ENCODE peak calls at places on chromosomes 16 and 17, in seven cellular contexts. One of them, this sample, is unnamed.
A peak's percentile ranks its signal among the peaks of the same experiment; 100 is the strongest.

GRCh38 chr16:79602615-79603014 is 2.1 kb upstream of the MAF start:
- ATAC-seq in stimulated activated effector memory CD8-positive, alpha-beta T cell treated with anti-CD3 and anti-CD28 coated beads, Interleukin-12 subunit alpha, Interleukin-12 subunit beta, amount 100 ng/mL, for 72 hours: peak; percentile 48
- ATAC-seq in pancreas: no peak
- ATAC-seq in mucosa of descending colon: no peak
- ATAC-seq in naive thymus-derived CD4-positive, alpha-beta T cell: no peak
- ATAC-seq in heart right ventricle: no peak
- ATAC-seq in right cardiac atrium: no peak
- ATAC-seq in this sample: no peak

GRCh38 chr16:84737658-84738057 is 37.9 kb downstream of the USP10 start:
- ATAC-seq in mucosa of descending colon: peak; percentile 79
- ATAC-seq in naive thymus-derived CD4-positive, alpha-beta T cell: no peak
- ATAC-seq in stimulated activated effector memory CD8-positive, alpha-beta T cell treated with anti-CD3 and anti-CD28 coated beads, Interleukin-12 subunit alpha, Interleukin-12 subunit beta, amount 100 ng/mL, for 72 hours: no peak
- ATAC-seq in heart right ventricle: no peak
- ATAC-seq in pancreas: peak; percentile 71
- ATAC-seq in right cardiac atrium: peak; percentile 32
- ATAC-seq in this sample: no peak

GRCh38 chr16:50153648-50154368 is 702 bp downstream of the TENT4B start:
- ATAC-seq in heart right ventricle: no peak
- ATAC-seq in stimulated activated effector memory CD8-positive, alpha-beta T cell treated with anti-CD3 and anti-CD28 coated beads, Interleukin-12 subunit alpha, Interleukin-12 subunit beta, amount 100 ng/mL, for 72 hours: peak; percentile 27
- ATAC-seq in pancreas: no peak
- ATAC-seq in naive thymus-derived CD4-positive, alpha-beta T cell: no peak
- ATAC-seq in mucosa of descending colon: peak; percentile 3
- ATAC-seq in right cardiac atrium: no peak
- ATAC-seq in this sample: no peak

GRCh38 chr17:57311281-57312216 is 55.2 kb downstream of the MSI2 start:
- ATAC-seq in heart right ventricle: no peak
- ATAC-seq in pancreas: no peak
- ATAC-seq in mucosa of descending colon: peak; percentile 85
- ATAC-seq in right cardiac atrium: no peak
- ATAC-seq in stimulated activated effector memory CD8-positive, alpha-beta T cell treated with anti-CD3 and anti-CD28 coated beads, Interleukin-12 subunit alpha, Interleukin-12 subunit beta, amount 100 ng/mL, for 72 hours: no peak
- ATAC-seq in naive thymus-derived CD4-positive, alpha-beta T cell: no peak
- ATAC-seq in this sample: no peak

GRCh38 chr17:67474081-67474661 is 97.1 kb downstream of the PITPNC1 start:
- ATAC-seq in pancreas: no peak
- ATAC-seq in right cardiac atrium: peak; percentile 84
- ATAC-seq in stimulated activated effector memory CD8-positive, alpha-beta T cell treated with anti-CD3 and anti-CD28 coated beads, Interleukin-12 subunit alpha, Interleukin-12 subunit beta, amount 100 ng/mL, for 72 hours: no peak
- ATAC-seq in mucosa of descending colon: no peak
- ATAC-seq in heart right ventricle: peak; percentile 76
- ATAC-seq in naive thymus-derived CD4-positive, alpha-beta T cell: no peak
- ATAC-seq in this sample: peak; percentile 80

GRCh38 chr17:72699566-72699965 is 392.9 kb downstream of the SLC39A11 start:
- ATAC-seq in mucosa of descending colon: no peak
- ATAC-seq in heart right ventricle: no peak
- ATAC-seq in stimulated activated effector memory CD8-positive, alpha-beta T cell treated with anti-CD3 and anti-CD28 coated beads, Interleukin-12 subunit alpha, Interleukin-12 subunit beta, amount 100 ng/mL, for 72 hours: no peak
- ATAC-seq in right cardiac atrium: peak; percentile 80
- ATAC-seq in pancreas: no peak
- ATAC-seq in naive thymus-derived CD4-positive, alpha-beta T cell: no peak
- ATAC-seq in this sample: no peak

GRCh38 chr17:34755981-34756669 is 176.7 kb downstream of the TMEM132E start:
- ATAC-seq in pancreas: no peak
- ATAC-seq in right cardiac atrium: no peak
- ATAC-seq in heart right ventricle: no peak
- ATAC-seq in stimulated activated effector memory CD8-positive, alpha-beta T cell treated with anti-CD3 and anti-CD28 coated beads, Interleukin-12 subunit alpha, Interleukin-12 subunit beta, amount 100 ng/mL, for 72 hours: no peak
- ATAC-seq in naive thymus-derived CD4-positive, alpha-beta T cell: no peak
- ATAC-seq in mucosa of descending colon: no peak
- ATAC-seq in this sample: no peak

GRCh38 chr16:13543850-13544249 is 376.1 kb upstream of the ERCC4 start:
- ATAC-seq in pancreas: no peak
- ATAC-seq in mucosa of descending colon: no peak
- ATAC-seq in naive thymus-derived CD4-positive, alpha-beta T cell: no peak
- ATAC-seq in heart right ventricle: no peak
- ATAC-seq in right cardiac atrium: no peak
- ATAC-seq in stimulated activated effector memory CD8-positive, alpha-beta T cell treated with anti-CD3 and anti-CD28 coated beads, Interleukin-12 subunit alpha, Interleukin-12 subunit beta, amount 100 ng/mL, for 72 hours: no peak
- ATAC-seq in this sample: no peak

GRCh38 chr17:77749316-77749715 is 209.2 kb upstream of the TNRC6C start:
- ATAC-seq in mucosa of descending colon: no peak
- ATAC-seq in pancreas: no peak
- ATAC-seq in heart right ventricle: no peak
- ATAC-seq in right cardiac atrium: no peak
- ATAC-seq in naive thymus-derived CD4-positive, alpha-beta T cell: no peak
- ATAC-seq in stimulated activated effector memory CD8-positive, alpha-beta T cell treated with anti-CD3 and anti-CD28 coated beads, Interleukin-12 subunit alpha, Interleukin-12 subunit beta, amount 100 ng/mL, for 72 hours: no peak
- ATAC-seq in this sample: no peak

GRCh38 chr17:75064867-75065561 is 18.0 kb downstream of the KCTD2 start:
- ATAC-seq in right cardiac atrium: no peak
- ATAC-seq in heart right ventricle: no peak
- ATAC-seq in naive thymus-derived CD4-positive, alpha-beta T cell: no peak
- ATAC-seq in mucosa of descending colon: no peak
- ATAC-seq in stimulated activated effector memory CD8-positive, alpha-beta T cell treated with anti-CD3 and anti-CD28 coated beads, Interleukin-12 subunit alpha, Interleukin-12 subunit beta, amount 100 ng/mL, for 72 hours: no peak
- ATAC-seq in pancreas: no peak
- ATAC-seq in this sample: no peak

GRCh38 chr16:19375561-19376158 is 42.0 kb upstream of the TMC5 start:
- ATAC-seq in naive thymus-derived CD4-positive, alpha-beta T cell: peak; percentile 45
- ATAC-seq in stimulated activated effector memory CD8-positive, alpha-beta T cell treated with anti-CD3 and anti-CD28 coated beads, Interleukin-12 subunit alpha, Interleukin-12 subunit beta, amount 100 ng/mL, for 72 hours: peak; percentile 52
- ATAC-seq in mucosa of descending colon: peak; percentile 72
- ATAC-seq in pancreas: peak; percentile 55
- ATAC-seq in heart right ventricle: no peak
- ATAC-seq in right cardiac atrium: peak; percentile 50
- ATAC-seq in this sample: peak; percentile 57

GRCh38 chr16:85169333-85170065 is 57.2 kb upstream of the CIBAR2 start:
- ATAC-seq in pancreas: no peak
- ATAC-seq in stimulated activated effector memory CD8-positive, alpha-beta T cell treated with anti-CD3 and anti-CD28 coated beads, Interleukin-12 subunit alpha, Interleukin-12 subunit beta, amount 100 ng/mL, for 72 hours: no peak
- ATAC-seq in naive thymus-derived CD4-positive, alpha-beta T cell: no peak
- ATAC-seq in right cardiac atrium: no peak
- ATAC-seq in heart right ventricle: no peak
- ATAC-seq in mucosa of descending colon: no peak
- ATAC-seq in this sample: peak; percentile 50

GRCh38 chr17:21532763-21533385 is 156.7 kb downstream of the KCNJ12 start:
- ATAC-seq in heart right ventricle: no peak
- ATAC-seq in pancreas: no peak
- ATAC-seq in naive thymus-derived CD4-positive, alpha-beta T cell: no peak
- ATAC-seq in right cardiac atrium: no peak
- ATAC-seq in stimulated activated effector memory CD8-positive, alpha-beta T cell treated with anti-CD3 and anti-CD28 coated beads, Interleukin-12 subunit alpha, Interleukin-12 subunit beta, amount 100 ng/mL, for 72 hours: peak; percentile 45
- ATAC-seq in mucosa of descending colon: no peak
- ATAC-seq in this sample: no peak

GRCh38 chr17:64767269-64767997 is 105.3 kb upstream of the SMURF2 start:
- ATAC-seq in right cardiac atrium: no peak
- ATAC-seq in stimulated activated effector memory CD8-positive, alpha-beta T cell treated with anti-CD3 and anti-CD28 coated beads, Interleukin-12 subunit alpha, Interleukin-12 subunit beta, amount 100 ng/mL, for 72 hours: no peak
- ATAC-seq in pancreas: no peak
- ATAC-seq in heart right ventricle: no peak
- ATAC-seq in naive thymus-derived CD4-positive, alpha-beta T cell: no peak
- ATAC-seq in mucosa of descending colon: peak; percentile 26
- ATAC-seq in this sample: no peak

GRCh38 chr17:65593870-65594584 is 32.6 kb upstream of the AXIN2 start:
- ATAC-seq in stimulated activated effector memory CD8-positive, alpha-beta T cell treated with anti-CD3 and anti-CD28 coated beads, Interleukin-12 subunit alpha, Interleukin-12 subunit beta, amount 100 ng/mL, for 72 hours: no peak
- ATAC-seq in pancreas: no peak
- ATAC-seq in right cardiac atrium: no peak
- ATAC-seq in heart right ventricle: no peak
- ATAC-seq in naive thymus-derived CD4-positive, alpha-beta T cell: peak; percentile 44
- ATAC-seq in mucosa of descending colon: no peak
- ATAC-seq in this sample: no peak

GRCh38 chr16:24116371-24116770 is 139.8 kb upstream of the CACNG3 start:
- ATAC-seq in stimulated activated effector memory CD8-positive, alpha-beta T cell treated with anti-CD3 and anti-CD28 coated beads, Interleukin-12 subunit alpha, Interleukin-12 subunit beta, amount 100 ng/mL, for 72 hours: no peak
- ATAC-seq in heart right ventricle: no peak
- ATAC-seq in naive thymus-derived CD4-positive, alpha-beta T cell: no peak
- ATAC-seq in mucosa of descending colon: no peak
- ATAC-seq in pancreas: peak; percentile 38
- ATAC-seq in right cardiac atrium: peak; percentile 72
- ATAC-seq in this sample: no peak

GRCh38 chr17:2412561-2413021 is 11.7 kb upstream of the MNT start:
- ATAC-seq in stimulated activated effector memory CD8-positive, alpha-beta T cell treated with anti-CD3 and anti-CD28 coated beads, Interleukin-12 subunit alpha, Interleukin-12 subunit beta, amount 100 ng/mL, for 72 hours: no peak
- ATAC-seq in mucosa of descending colon: peak; percentile 52
- ATAC-seq in right cardiac atrium: peak; percentile 43
- ATAC-seq in pancreas: peak; percentile 84
- ATAC-seq in naive thymus-derived CD4-positive, alpha-beta T cell: no peak
- ATAC-seq in heart right ventricle: peak; percentile 31
- ATAC-seq in this sample: peak; percentile 42

GRCh38 chr17:74641224-74641948 is 17.8 kb upstream of the CD300E start:
- ATAC-seq in stimulated activated effector memory CD8-positive, alpha-beta T cell treated with anti-CD3 and anti-CD28 coated beads, Interleukin-12 subunit alpha, Interleukin-12 subunit beta, amount 100 ng/mL, for 72 hours: no peak
- ATAC-seq in heart right ventricle: no peak
- ATAC-seq in naive thymus-derived CD4-positive, alpha-beta T cell: peak; percentile 47
- ATAC-seq in mucosa of descending colon: peak; percentile 7
- ATAC-seq in right cardiac atrium: no peak
- ATAC-seq in pancreas: no peak
- ATAC-seq in this sample: no peak

GRCh38 chr16:89595330-89596060 is 17.9 kb upstream of the DPEP1 start:
- ATAC-seq in pancreas: no peak
- ATAC-seq in stimulated activated effector memory CD8-positive, alpha-beta T cell treated with anti-CD3 and anti-CD28 coated beads, Interleukin-12 subunit alpha, Interleukin-12 subunit beta, amount 100 ng/mL, for 72 hours: no peak
- ATAC-seq in right cardiac atrium: no peak
- ATAC-seq in mucosa of descending colon: no peak
- ATAC-seq in heart right ventricle: no peak
- ATAC-seq in naive thymus-derived CD4-positive, alpha-beta T cell: no peak
- ATAC-seq in this sample: no peak

GRCh38 chr17:8448310-8448709 is 12.6 kb downstream of the NDEL1 start:
- ATAC-seq in pancreas: no peak
- ATAC-seq in naive thymus-derived CD4-positive, alpha-beta T cell: peak; percentile 47
- ATAC-seq in heart right ventricle: no peak
- ATAC-seq in mucosa of descending colon: no peak
- ATAC-seq in stimulated activated effector memory CD8-positive, alpha-beta T cell treated with anti-CD3 and anti-CD28 coated beads, Interleukin-12 subunit alpha, Interleukin-12 subunit beta, amount 100 ng/mL, for 72 hours: no peak
- ATAC-seq in right cardiac atrium: no peak
- ATAC-seq in this sample: no peak

GRCh38 chr16:49492090-49492801 is 118.6 kb downstream of the C16orf78 start:
- ATAC-seq in heart right ventricle: peak; percentile 78
- ATAC-seq in stimulated activated effector memory CD8-positive, alpha-beta T cell treated with anti-CD3 and anti-CD28 coated beads, Interleukin-12 subunit alpha, Interleukin-12 subunit beta, amount 100 ng/mL, for 72 hours: peak; percentile 41
- ATAC-seq in naive thymus-derived CD4-positive, alpha-beta T cell: peak; percentile 60
- ATAC-seq in pancreas: peak; percentile 78
- ATAC-seq in right cardiac atrium: peak; percentile 78
- ATAC-seq in mucosa of descending colon: peak; percentile 69
- ATAC-seq in this sample: peak; percentile 73

GRCh38 chr17:75763613-75764416 is 1.2 kb downstream of the GALK1 start:
- ATAC-seq in naive thymus-derived CD4-positive, alpha-beta T cell: no peak
- ATAC-seq in stimulated activated effector memory CD8-positive, alpha-beta T cell treated with anti-CD3 and anti-CD28 coated beads, Interleukin-12 subunit alpha, Interleukin-12 subunit beta, amount 100 ng/mL, for 72 hours: no peak
- ATAC-seq in mucosa of descending colon: peak; percentile 18
- ATAC-seq in pancreas: peak; percentile 2
- ATAC-seq in heart right ventricle: no peak
- ATAC-seq in right cardiac atrium: peak; percentile 3
- ATAC-seq in this sample: no peak

GRCh38 chr16:29720703-29721102 is 25.1 kb downstream of the C16orf54 start:
- ATAC-seq in right cardiac atrium: peak; percentile 68
- ATAC-seq in pancreas: no peak
- ATAC-seq in stimulated activated effector memory CD8-positive, alpha-beta T cell treated with anti-CD3 and anti-CD28 coated beads, Interleukin-12 subunit alpha, Interleukin-12 subunit beta, amount 100 ng/mL, for 72 hours: no peak
- ATAC-seq in naive thymus-derived CD4-positive, alpha-beta T cell: no peak
- ATAC-seq in heart right ventricle: no peak
- ATAC-seq in mucosa of descending colon: no peak
- ATAC-seq in this sample: no peak

GRCh38 chr17:6591599-6592158 is 35.3 kb upstream of the PITPNM3 start:
- ATAC-seq in mucosa of descending colon: peak; percentile 47
- ATAC-seq in pancreas: no peak
- ATAC-seq in stimulated activated effector memory CD8-positive, alpha-beta T cell treated with anti-CD3 and anti-CD28 coated beads, Interleukin-12 subunit alpha, Interleukin-12 subunit beta, amount 100 ng/mL, for 72 hours: no peak
- ATAC-seq in heart right ventricle: no peak
- ATAC-seq in right cardiac atrium: no peak
- ATAC-seq in naive thymus-derived CD4-positive, alpha-beta T cell: no peak
- ATAC-seq in this sample: peak; percentile 66

GRCh38 chr17:75515523-75516254 is at the start of gene CASKIN2:
- ATAC-seq in heart right ventricle: peak; percentile 90
- ATAC-seq in pancreas: peak; percentile 85
- ATAC-seq in naive thymus-derived CD4-positive, alpha-beta T cell: peak; percentile 80
- ATAC-seq in mucosa of descending colon: peak; percentile 84
- ATAC-seq in right cardiac atrium: peak; percentile 94
- ATAC-seq in stimulated activated effector memory CD8-positive, alpha-beta T cell treated with anti-CD3 and anti-CD28 coated beads, Interleukin-12 subunit alpha, Interleukin-12 subunit beta, amount 100 ng/mL, for 72 hours: peak; percentile 69
- ATAC-seq in this sample: peak; percentile 90

GRCh38 chr17:42178817-42179216 is 2.1 kb downstream of the KCNH4 start:
- ATAC-seq in mucosa of descending colon: no peak
- ATAC-seq in pancreas: no peak
- ATAC-seq in stimulated activated effector memory CD8-positive, alpha-beta T cell treated with anti-CD3 and anti-CD28 coated beads, Interleukin-12 subunit alpha, Interleukin-12 subunit beta, amount 100 ng/mL, for 72 hours: peak; percentile 60
- ATAC-seq in heart right ventricle: no peak
- ATAC-seq in right cardiac atrium: no peak
- ATAC-seq in naive thymus-derived CD4-positive, alpha-beta T cell: peak; percentile 12
- ATAC-seq in this sample: no peak

GRCh38 chr17:65174974-65175373 is 37.8 kb downstream of the RGS9 start:
- ATAC-seq in stimulated activated effector memory CD8-positive, alpha-beta T cell treated with anti-CD3 and anti-CD28 coated beads, Interleukin-12 subunit alpha, Interleukin-12 subunit beta, amount 100 ng/mL, for 72 hours: no peak
- ATAC-seq in naive thymus-derived CD4-positive, alpha-beta T cell: no peak
- ATAC-seq in heart right ventricle: no peak
- ATAC-seq in pancreas: no peak
- ATAC-seq in mucosa of descending colon: no peak
- ATAC-seq in right cardiac atrium: no peak
- ATAC-seq in this sample: no peak

GRCh38 chr16:87881327-87882200 is 12.3 kb upstream of the SLC7A5 start:
- ATAC-seq in mucosa of descending colon: no peak
- ATAC-seq in right cardiac atrium: peak; percentile 37
- ATAC-seq in naive thymus-derived CD4-positive, alpha-beta T cell: no peak
- ATAC-seq in heart right ventricle: no peak
- ATAC-seq in stimulated activated effector memory CD8-positive, alpha-beta T cell treated with anti-CD3 and anti-CD28 coated beads, Interleukin-12 subunit alpha, Interleukin-12 subunit beta, amount 100 ng/mL, for 72 hours: no peak
- ATAC-seq in pancreas: peak; percentile 43
- ATAC-seq in this sample: no peak

GRCh38 chr17:1414001-1414574 is 14.1 kb upstream of the YWHAE start:
- ATAC-seq in stimulated activated effector memory CD8-positive, alpha-beta T cell treated with anti-CD3 and anti-CD28 coated beads, Interleukin-12 subunit alpha, Interleukin-12 subunit beta, amount 100 ng/mL, for 72 hours: no peak
- ATAC-seq in pancreas: no peak
- ATAC-seq in mucosa of descending colon: no peak
- ATAC-seq in naive thymus-derived CD4-positive, alpha-beta T cell: no peak
- ATAC-seq in heart right ventricle: no peak
- ATAC-seq in right cardiac atrium: peak; percentile 23
- ATAC-seq in this sample: no peak

GRCh38 chr17:17447264-17447663 is 29.5 kb upstream of the MED9 start:
- ATAC-seq in pancreas: no peak
- ATAC-seq in heart right ventricle: no peak
- ATAC-seq in mucosa of descending colon: no peak
- ATAC-seq in naive thymus-derived CD4-positive, alpha-beta T cell: no peak
- ATAC-seq in stimulated activated effector memory CD8-positive, alpha-beta T cell treated with anti-CD3 and anti-CD28 coated beads, Interleukin-12 subunit alpha, Interleukin-12 subunit beta, amount 100 ng/mL, for 72 hours: no peak
- ATAC-seq in right cardiac atrium: no peak
- ATAC-seq in this sample: no peak

GRCh38 chr16:50322333-50322732 is 46.5 kb downstream of the BRD7 start:
- ATAC-seq in pancreas: no peak
- ATAC-seq in heart right ventricle: no peak
- ATAC-seq in naive thymus-derived CD4-positive, alpha-beta T cell: no peak
- ATAC-seq in right cardiac atrium: no peak
- ATAC-seq in stimulated activated effector memory CD8-positive, alpha-beta T cell treated with anti-CD3 and anti-CD28 coated beads, Interleukin-12 subunit alpha, Interleukin-12 subunit beta, amount 100 ng/mL, for 72 hours: no peak
- ATAC-seq in mucosa of descending colon: no peak
- ATAC-seq in this sample: no peak

GRCh38 chr16:26987631-26988030 is 79.1 kb upstream of the C16orf82 start:
- ATAC-seq in pancreas: no peak
- ATAC-seq in stimulated activated effector memory CD8-positive, alpha-beta T cell treated with anti-CD3 and anti-CD28 coated beads, Interleukin-12 subunit alpha, Interleukin-12 subunit beta, amount 100 ng/mL, for 72 hours: no peak
- ATAC-seq in naive thymus-derived CD4-positive, alpha-beta T cell: no peak
- ATAC-seq in right cardiac atrium: no peak
- ATAC-seq in heart right ventricle: no peak
- ATAC-seq in mucosa of descending colon: peak; percentile 26
- ATAC-seq in this sample: no peak

GRCh38 chr17:41593306-41594095 is 6.8 kb upstream of the KRT14 start:
- ATAC-seq in mucosa of descending colon: no peak
- ATAC-seq in heart right ventricle: no peak
- ATAC-seq in right cardiac atrium: no peak
- ATAC-seq in stimulated activated effector memory CD8-positive, alpha-beta T cell treated with anti-CD3 and anti-CD28 coated beads, Interleukin-12 subunit alpha, Interleukin-12 subunit beta, amount 100 ng/mL, for 72 hours: no peak
- ATAC-seq in naive thymus-derived CD4-positive, alpha-beta T cell: no peak
- ATAC-seq in pancreas: no peak
- ATAC-seq in this sample: no peak

GRCh38 chr17:61205406-61205805 is 194.2 kb upstream of the TBX2 start:
- ATAC-seq in mucosa of descending colon: no peak
- ATAC-seq in right cardiac atrium: no peak
- ATAC-seq in pancreas: no peak
- ATAC-seq in stimulated activated effector memory CD8-positive, alpha-beta T cell treated with anti-CD3 and anti-CD28 coated beads, Interleukin-12 subunit alpha, Interleukin-12 subunit beta, amount 100 ng/mL, for 72 hours: no peak
- ATAC-seq in heart right ventricle: no peak
- ATAC-seq in naive thymus-derived CD4-positive, alpha-beta T cell: no peak
- ATAC-seq in this sample: no peak

GRCh38 chr17:76197911-76198310 is 42.4 kb downstream of the RNF157 start:
- ATAC-seq in heart right ventricle: no peak
- ATAC-seq in right cardiac atrium: peak; percentile 62
- ATAC-seq in stimulated activated effector memory CD8-positive, alpha-beta T cell treated with anti-CD3 and anti-CD28 coated beads, Interleukin-12 subunit alpha, Interleukin-12 subunit beta, amount 100 ng/mL, for 72 hours: no peak
- ATAC-seq in mucosa of descending colon: no peak
- ATAC-seq in naive thymus-derived CD4-positive, alpha-beta T cell: no peak
- ATAC-seq in pancreas: no peak
- ATAC-seq in this sample: no peak

This sample was measured in gastroesophageal sphincter.